ENCODE peak calls at places on chromosomes 13 and 19, in ten cellular contexts. M is stimulated activated naive CD8-positive, alpha-beta T cell treated with anti-CD3 and anti-CD28 coated beads, Interleukin-15, amount 100 ng/mL, for 72 hours; R is activated naive CD8-positive, alpha-beta T cell treated with anti-CD3 and anti-CD28 coated beads for 36 hours; A is BE2C; I is kidney tubule cell; F is sciatic nerve; V is Daoy; H is tibial nerve; N is GOT3; S is A549. O is an unnamed sample.

GRCh38 chr19:41426116-41426841 is 895 bp downstream of the B3GNT8 start:
- DNase-seq in M (no peak), A (no peak), V (no peak), S (no peak), N (no peak), H (no peak), I (no peak), R (no peak), F (peak), O (no peak)

GRCh38 chr19:15562861-15563260 is 52.2 kb upstream of the CYP4F8 start:
- DNase-seq in M (no peak), V (peak), I (peak), A (no peak), F (no peak), N (no peak), H (no peak), S (no peak), R (no peak), O (no peak)

GRCh38 chr19:7326105-7326877 is 22.4 kb upstream of the ARHGEF18 start:
- DNase-seq in M (peak), H (no peak), A (peak), F (no peak), V (peak), I (peak), S (no peak), R (peak), N (no peak), O (no peak)

GRCh38 chr13:112674412-112675383 is 15.1 kb upstream of the ATP11A start:
- DNase-seq in N (no peak), V (no peak), H (no peak), R (no peak), I (no peak), F (no peak), S (no peak), A (no peak), M (no peak), O (no peak)

GRCh38 chr19:41302624-41303351 is 7.2 kb upstream of the CCDC97 start:
- DNase-seq in I (no peak), M (peak), F (no peak), N (no peak), S (no peak), H (no peak), V (no peak), R (peak), A (no peak), O (no peak)

GRCh38 chr13:29969286-29969685 is 118.9 kb upstream of the UBL3 start:
- DNase-seq in M (no peak), H (no peak), S (no peak), R (no peak), N (no peak), A (no peak), V (peak), I (no peak), F (no peak), O (no peak)

GRCh38 chr19:16115309-16116039 is 3.8 kb downstream of the RAB8A start:
- DNase-seq in I (no peak), A (no peak), M (no peak), N (no peak), R (no peak), F (no peak), V (no peak), H (no peak), S (no peak), O (no peak)

GRCh38 chr19:29837448-29837961 is 25.7 kb downstream of the CCNE1 start:
- DNase-seq in S (no peak), I (no peak), A (no peak), M (peak), R (peak), H (no peak), F (no peak), V (no peak), N (no peak), O (no peak)

GRCh38 chr13:35703061-35703460 is 226.6 kb upstream of the MAB21L1 start:
- DNase-seq in R (no peak), F (no peak), I (no peak), H (no peak), M (no peak), N (no peak), A (no peak), V (no peak), S (no peak), O (no peak)

GRCh38 chr19:6071840-6072239 is 38.5 kb downstream of the RFX2 start:
- DNase-seq in M (no peak), I (no peak), H (no peak), F (no peak), R (no peak), V (no peak), N (no peak), S (no peak), A (no peak), O (no peak)

GRCh38 chr19:13277104-13277809 is 127.0 kb downstream of the IER2 start:
- DNase-seq in I (peak), N (no peak), H (no peak), A (peak), F (no peak), V (peak), S (peak), M (peak), R (peak), O (no peak)

GRCh38 chr13:49551245-49551644 is 34.1 kb downstream of the RCBTB1 start:
- DNase-seq in V (no peak), R (no peak), N (no peak), M (no peak), H (no peak), F (no peak), S (no peak), I (no peak), A (no peak), O (no peak)

GRCh38 chr13:84843368-84843767 is 955.9 kb downstream of the SLITRK6 start:
- DNase-seq in M (no peak), V (no peak), N (no peak), R (no peak), I (no peak), F (no peak), H (no peak), A (no peak), S (no peak), O (no peak)

GRCh38 chr19:1672038-1672768 is 19.8 kb upstream of the TCF3 start:
- DNase-seq in F (peak), H (no peak), S (peak), M (peak), A (peak), R (peak), I (peak), N (no peak), V (peak), O (no peak)

O was measured in thoracic aorta.